ENCODE peak calls at places on chromosomes 2 and 18, in five cellular contexts. One of them, this sample, is unnamed.

GRCh38 chr18:22332590-22332989 is 85.1 kb downstream of the CTAGE1 start:
- DNase-seq in gastrocnemius medialis: no peak
- DNase-seq in brain microvascular endothelial cell: no peak
- DNase-seq in epithelial cell of esophagus: no peak
- DNase-seq in heart left ventricle: no peak
- DNase-seq in this sample: no peak

GRCh38 chr2:10103179-10103578 is 19.4 kb upstream of the RRM2 start:
- DNase-seq in gastrocnemius medialis: no peak
- DNase-seq in heart left ventricle: no peak
- DNase-seq in brain microvascular endothelial cell: no peak
- DNase-seq in epithelial cell of esophagus: no peak
- DNase-seq in this sample: no peak

GRCh38 chr2:74532222-74532621 is 2.5 kb downstream of the HTRA2 start:
- DNase-seq in brain microvascular endothelial cell: no peak
- DNase-seq in gastrocnemius medialis: no peak
- DNase-seq in epithelial cell of esophagus: peak
- DNase-seq in heart left ventricle: no peak
- DNase-seq in this sample: no peak

GRCh38 chr2:162063281-162063680 is 10.7 kb downstream of the DPP4 start:
- DNase-seq in brain microvascular endothelial cell: no peak
- DNase-seq in gastrocnemius medialis: no peak
- DNase-seq in heart left ventricle: no peak
- DNase-seq in epithelial cell of esophagus: peak
- DNase-seq in this sample: no peak

GRCh38 chr18:50924372-50924771 is 43.5 kb upstream of the ELAC1 start:
- DNase-seq in heart left ventricle: no peak
- DNase-seq in gastrocnemius medialis: no peak
- DNase-seq in brain microvascular endothelial cell: peak
- DNase-seq in epithelial cell of esophagus: no peak
- DNase-seq in this sample: no peak

GRCh38 chr2:236205867-236206645 is 37.9 kb upstream of the GBX2 start:
- DNase-seq in heart left ventricle: no peak
- DNase-seq in epithelial cell of esophagus: peak
- DNase-seq in brain microvascular endothelial cell: no peak
- DNase-seq in gastrocnemius medialis: no peak
- DNase-seq in this sample: no peak

GRCh38 chr2:26412091-26412673 is 10.5 kb downstream of the DRC1 start:
- DNase-seq in epithelial cell of esophagus: no peak
- DNase-seq in gastrocnemius medialis: no peak
- DNase-seq in heart left ventricle: no peak
- DNase-seq in brain microvascular endothelial cell: no peak
- DNase-seq in this sample: no peak

GRCh38 chr18:10076502-10077030 is 162.8 kb downstream of the VAPA start:
- DNase-seq in gastrocnemius medialis: no peak
- DNase-seq in epithelial cell of esophagus: no peak
- DNase-seq in brain microvascular endothelial cell: no peak
- DNase-seq in heart left ventricle: no peak
- DNase-seq in this sample: no peak

GRCh38 chr2:95389256-95390119 is 13.0 kb upstream of the FAHD2A start:
- DNase-seq in heart left ventricle: peak
- DNase-seq in brain microvascular endothelial cell: peak
- DNase-seq in gastrocnemius medialis: no peak
- DNase-seq in epithelial cell of esophagus: peak
- DNase-seq in this sample: no peak

GRCh38 chr2:144971937-144972336 is 452.0 kb upstream of the ZEB2 start:
- DNase-seq in epithelial cell of esophagus: no peak
- DNase-seq in heart left ventricle: no peak
- DNase-seq in brain microvascular endothelial cell: no peak
- DNase-seq in gastrocnemius medialis: no peak
- DNase-seq in this sample: no peak

GRCh38 chr2:236679906-236680305 is 110.3 kb downstream of the ACKR3 start:
- DNase-seq in heart left ventricle: no peak
- DNase-seq in gastrocnemius medialis: no peak
- DNase-seq in epithelial cell of esophagus: peak
- DNase-seq in brain microvascular endothelial cell: peak
- DNase-seq in this sample: no peak

GRCh38 chr18:51405683-51406477 is 208.4 kb upstream of the MEX3C start:
- DNase-seq in heart left ventricle: no peak
- DNase-seq in brain microvascular endothelial cell: no peak
- DNase-seq in epithelial cell of esophagus: no peak
- DNase-seq in gastrocnemius medialis: no peak
- DNase-seq in this sample: no peak

GRCh38 chr2:834233-834632 is 116.4 kb upstream of the SNTG2 start:
- DNase-seq in epithelial cell of esophagus: no peak
- DNase-seq in brain microvascular endothelial cell: no peak
- DNase-seq in heart left ventricle: no peak
- DNase-seq in gastrocnemius medialis: no peak
- DNase-seq in this sample: no peak

GRCh38 chr2:85452237-85452636 is 33.7 kb downstream of the SH2D6 start:
- DNase-seq in brain microvascular endothelial cell: no peak
- DNase-seq in gastrocnemius medialis: no peak
- DNase-seq in epithelial cell of esophagus: no peak
- DNase-seq in heart left ventricle: no peak
- DNase-seq in this sample: no peak

GRCh38 chr2:85458611-85459563 is 40.4 kb downstream of the SH2D6 start:
- DNase-seq in brain microvascular endothelial cell: no peak
- DNase-seq in heart left ventricle: no peak
- DNase-seq in epithelial cell of esophagus: no peak
- DNase-seq in gastrocnemius medialis: no peak
- DNase-seq in this sample: no peak

GRCh38 chr2:85457043-85457442 is 38.5 kb downstream of the SH2D6 start:
- DNase-seq in epithelial cell of esophagus: no peak
- DNase-seq in heart left ventricle: no peak
- DNase-seq in brain microvascular endothelial cell: no peak
- DNase-seq in gastrocnemius medialis: no peak
- DNase-seq in this sample: no peak

GRCh38 chr2:85457877-85458316 is 39.4 kb downstream of the SH2D6 start:
- DNase-seq in epithelial cell of esophagus: peak
- DNase-seq in brain microvascular endothelial cell: no peak
- DNase-seq in heart left ventricle: no peak
- DNase-seq in gastrocnemius medialis: no peak
- DNase-seq in this sample: no peak

DNA sequence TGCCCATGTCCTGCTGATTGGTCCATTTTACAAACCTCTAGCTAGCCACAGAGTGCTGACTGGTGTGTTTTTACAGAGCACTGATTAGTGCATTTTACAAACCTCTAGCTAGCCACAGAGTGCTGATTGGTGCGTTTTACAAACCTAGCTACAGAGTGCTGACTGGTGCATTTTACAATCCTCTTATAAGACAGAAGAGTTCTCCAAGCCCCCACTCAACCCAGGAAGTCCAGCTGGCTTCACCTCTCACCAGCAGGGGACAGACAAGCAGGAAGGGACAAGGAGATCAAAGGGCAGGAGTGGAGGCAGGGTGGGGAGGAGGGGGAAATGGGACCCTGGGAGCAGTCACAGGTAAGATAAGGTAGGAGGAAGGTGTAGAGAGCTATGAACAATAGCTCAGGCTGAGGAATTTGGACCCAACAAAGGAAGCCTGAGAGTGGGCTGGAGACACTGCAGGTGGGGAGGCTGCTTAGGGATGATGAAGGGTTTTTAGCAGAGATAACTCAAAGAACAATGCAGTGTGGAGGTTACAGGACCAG is 37.1 kb downstream of the SH2D6 start:
- DNase-seq in gastrocnemius medialis: no peak
- DNase-seq in epithelial cell of esophagus: no peak
- DNase-seq in brain microvascular endothelial cell: no peak
- DNase-seq in heart left ventricle: no peak
- DNase-seq in this sample: no peak
- TF ChIP-seq CTCF in gastrocnemius medialis: no peak
- TF ChIP-seq CTCF in epithelial cell of esophagus: no peak
- TF ChIP-seq CTCF in brain microvascular endothelial cell: no peak
- TF ChIP-seq CTCF in heart left ventricle: no peak
- TF ChIP-seq CTCF in this sample: no peak

DNA sequence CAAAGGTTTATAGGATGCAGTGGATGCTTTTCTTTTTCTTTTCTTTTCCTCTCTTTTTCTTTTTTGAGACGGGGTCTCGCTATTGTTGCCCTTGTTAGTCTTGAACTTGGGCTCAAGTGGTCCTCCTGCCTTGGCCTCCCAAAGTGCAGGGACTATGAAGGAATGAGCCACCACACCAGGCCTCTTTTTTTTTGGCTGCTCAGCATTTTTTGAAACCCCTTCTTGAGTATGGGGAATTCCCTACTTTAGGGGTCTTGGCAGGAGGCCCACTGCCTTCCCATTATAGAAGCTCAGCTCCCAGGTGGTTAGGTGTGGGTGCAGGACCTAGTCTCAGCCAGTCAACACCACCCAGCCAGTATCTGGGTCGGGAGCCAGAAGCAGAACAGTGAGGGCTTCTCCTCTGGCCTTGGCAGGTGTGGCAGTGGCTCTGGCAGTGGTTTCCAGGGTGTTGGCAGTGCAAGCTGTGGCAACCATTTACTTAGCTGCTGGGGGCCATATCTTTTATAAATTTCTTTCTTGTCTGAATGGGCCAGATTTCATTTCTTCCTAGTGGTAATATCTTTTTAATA is 51.4 kb upstream of the ACYP2 start:
- DNase-seq in epithelial cell of esophagus: no peak
- DNase-seq in gastrocnemius medialis: no peak
- DNase-seq in heart left ventricle: peak
- DNase-seq in brain microvascular endothelial cell: no peak
- DNase-seq in this sample: no peak
- TF ChIP-seq CTCF in epithelial cell of esophagus: no peak
- TF ChIP-seq CTCF in gastrocnemius medialis: no peak
- TF ChIP-seq CTCF in heart left ventricle: no peak
- TF ChIP-seq CTCF in brain microvascular endothelial cell: no peak
- TF ChIP-seq CTCF in this sample: no peak

DNA sequence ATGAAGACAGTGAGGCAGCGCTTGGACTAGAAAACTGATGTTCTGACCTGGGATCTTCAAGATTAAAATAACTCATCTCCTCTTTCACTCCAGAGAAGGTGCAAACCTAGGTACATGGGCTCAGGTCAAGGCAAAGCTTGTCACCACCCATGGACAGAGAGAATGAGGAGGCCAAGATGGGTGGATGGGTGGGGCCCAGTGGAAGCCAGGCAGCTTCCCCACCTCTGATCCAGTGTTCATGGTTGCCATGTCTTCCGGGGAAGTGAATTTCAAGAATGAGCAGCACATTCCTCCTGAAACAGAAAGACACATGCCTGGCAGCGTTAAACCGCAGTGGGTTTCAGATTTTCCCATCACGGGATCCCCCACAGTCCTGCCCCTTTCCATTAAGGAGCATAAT is 301.7 kb downstream of the EIPR1 start:
- DNase-seq in heart left ventricle: no peak
- DNase-seq in gastrocnemius medialis: no peak
- DNase-seq in epithelial cell of esophagus: no peak
- DNase-seq in brain microvascular endothelial cell: no peak
- DNase-seq in this sample: no peak
- TF ChIP-seq CTCF in heart left ventricle: no peak
- TF ChIP-seq CTCF in gastrocnemius medialis: no peak
- TF ChIP-seq CTCF in epithelial cell of esophagus: no peak
- TF ChIP-seq CTCF in brain microvascular endothelial cell: no peak
- TF ChIP-seq CTCF in this sample: no peak

DNA sequence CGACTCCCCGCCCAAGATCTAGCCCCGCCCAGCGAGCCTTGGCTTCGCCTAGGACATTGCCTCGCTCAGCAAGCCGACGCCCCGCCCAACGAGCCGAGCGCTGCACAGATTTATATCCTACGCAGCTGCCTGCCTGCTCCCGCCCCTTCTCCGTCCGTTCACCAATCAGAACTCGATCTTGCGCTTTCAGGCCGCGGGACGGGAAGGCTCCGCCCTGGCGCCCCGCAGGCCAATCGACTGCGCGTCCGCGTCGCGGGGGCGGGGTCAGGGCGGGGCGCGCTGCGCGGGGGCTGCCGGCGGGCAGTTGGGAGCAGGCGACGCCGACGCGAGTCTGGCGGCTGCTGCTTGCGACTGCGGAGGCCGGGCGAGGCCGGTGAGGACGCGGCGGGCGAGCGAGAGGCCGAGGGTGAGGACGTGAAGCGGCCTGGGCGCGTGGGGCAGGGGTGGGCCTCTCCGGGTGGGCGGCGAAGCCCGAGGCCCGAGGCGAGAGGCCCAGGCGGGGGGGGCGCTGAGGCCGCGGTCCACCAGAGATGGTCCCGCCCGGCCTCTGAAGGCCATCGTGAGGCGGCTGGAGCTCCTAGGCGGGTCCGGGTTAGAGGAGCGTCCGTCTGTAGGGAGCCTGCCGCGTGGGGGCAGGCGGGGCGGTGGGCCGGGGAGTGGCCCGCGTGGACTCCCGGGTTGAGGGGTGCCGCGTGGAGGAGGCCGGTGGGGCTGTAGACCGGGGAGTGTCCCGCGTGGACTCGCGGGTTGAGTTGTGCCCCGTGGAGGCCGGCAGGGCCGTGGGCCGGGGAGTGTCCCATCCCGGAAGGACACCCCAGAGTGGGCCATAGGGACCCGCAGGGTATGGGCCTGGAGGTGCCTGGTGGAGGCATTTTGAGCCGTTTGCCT is at the start of gene FARP2:
- DNase-seq in heart left ventricle: peak
- DNase-seq in brain microvascular endothelial cell: peak
- DNase-seq in gastrocnemius medialis: peak
- DNase-seq in epithelial cell of esophagus: peak
- DNase-seq in this sample: peak
- TF ChIP-seq CTCF in heart left ventricle: no peak
- TF ChIP-seq CTCF in brain microvascular endothelial cell: no peak
- TF ChIP-seq CTCF in gastrocnemius medialis: no peak
- TF ChIP-seq CTCF in epithelial cell of esophagus: no peak
- TF ChIP-seq CTCF in this sample: no peak

GRCh38 chr18:54622084-54622483 is 31.0 kb downstream of the DYNAP start:
- DNase-seq in heart left ventricle: no peak
- DNase-seq in brain microvascular endothelial cell: no peak
- DNase-seq in gastrocnemius medialis: no peak
- DNase-seq in epithelial cell of esophagus: no peak
- DNase-seq in this sample: no peak
- TF ChIP-seq CTCF in heart left ventricle: no peak
- TF ChIP-seq CTCF in brain microvascular endothelial cell: no peak
- TF ChIP-seq CTCF in gastrocnemius medialis: no peak
- TF ChIP-seq CTCF in epithelial cell of esophagus: peak
- TF ChIP-seq CTCF in this sample: no peak

This sample was measured in osteocyte.